ENCODE peak calls at places on chromosomes 5 and 9, in ten cellular contexts. G is NCI-H2107; A is activated CD4-positive, CD25-positive, alpha-beta regulatory T cell; O is retina; J is activated T-cell treated with anti-CD3 and anti-CD28 coated beads, Interleukin-2, amount 50 U/mL, for 48 hours; M is MV-4-11; X is activated T-helper 9 cell treated with anti-CD3 and anti-CD28 coated beads, Interleukin-2, amount 50 U/mL, for 16 hours; W is sigmoid colon; D is stimulated activated CD4-positive, alpha-beta T cell treated with anti-CD3 and anti-CD28 coated beads, Interleukin-2, amount 100 ng/mL, for 24 hours; T is K562. C is an unnamed sample.

GRCh38 chr5:117204926-117205869 is 630.6 kb upstream of the SEMA6A start:
- DNase-seq in G (no peak), A (no peak), O (no peak), J (no peak), M (no peak), X (no peak), W (no peak), D (no peak), T (no peak), C (no peak)

GRCh38 chr5:34484591-34485228 is 171.4 kb upstream of the RAI14 start:
- DNase-seq in G (no peak), A (no peak), O (peak), J (no peak), M (no peak), X (no peak), W (no peak), D (no peak), T (no peak), C (no peak)

GRCh38 chr5:31889131-31889561 is 250.2 kb downstream of the PDZD2 start:
- DNase-seq in G (peak), A (no peak), O (no peak), J (no peak), M (no peak), X (no peak), W (no peak), D (no peak), T (no peak), C (no peak)

GRCh38 chr5:170681013-170681433 is 102.5 kb upstream of the GABRP start:
- DNase-seq in G (no peak), A (no peak), O (peak), J (peak), M (peak), X (no peak), W (no peak), D (peak), T (no peak), C (peak)

GRCh38 chr5:55187370-55187769 is 14.4 kb upstream of the CDC20B start:
- DNase-seq in G (peak), A (no peak), O (no peak), J (no peak), M (no peak), X (no peak), W (no peak), D (no peak), T (no peak), C (peak)

GRCh38 chr5:671459-672328 is 21.5 kb downstream of the TPPP start:
- DNase-seq in G (peak), A (peak), O (peak), J (peak), M (peak), X (peak), W (peak), D (peak), T (peak), C (peak)

GRCh38 chr9:93573204-93573828 is 3.1 kb upstream of the PHF2 start:
- DNase-seq in G (no peak), A (no peak), O (no peak), J (no peak), M (no peak), X (no peak), W (no peak), D (no peak), T (no peak), C (no peak)

GRCh38 chr5:143398451-143399237 is 4.8 kb downstream of the NR3C1 start:
- DNase-seq in G (no peak), A (no peak), O (no peak), J (no peak), M (no peak), X (no peak), W (no peak), D (no peak), T (no peak), C (peak)

GRCh38 chr9:97441729-97442128 is 29.8 kb downstream of the TDRD7 start:
- DNase-seq in G (no peak), A (no peak), O (no peak), J (no peak), M (no peak), X (no peak), W (no peak), D (no peak), T (no peak), C (no peak)

GRCh38 chr5:14268236-14268701 is 125.1 kb downstream of the TRIO start:
- DNase-seq in G (no peak), A (no peak), O (no peak), J (no peak), M (no peak), X (no peak), W (no peak), D (no peak), T (peak), C (no peak)

GRCh38 chr9:77533678-77534077 is 114.4 kb downstream of the GNA14 start:
- DNase-seq in G (no peak), A (no peak), O (peak), J (no peak), M (no peak), X (no peak), W (no peak), D (no peak), T (no peak), C (no peak)

GRCh38 chr5:136198453-136198852 is 5.5 kb upstream of the SMIM32 start:
- DNase-seq in G (no peak), A (no peak), O (no peak), J (no peak), M (no peak), X (no peak), W (no peak), D (no peak), T (no peak), C (no peak)

GRCh38 chr5:68464424-68464823 is 248.9 kb downstream of the PIK3R1 start:
- DNase-seq in G (no peak), A (no peak), O (no peak), J (peak), M (peak), X (peak), W (no peak), D (peak), T (no peak), C (peak)

GRCh38 chr9:98345011-98345410 is 89.6 kb upstream of the TBC1D2 start:
- DNase-seq in G (no peak), A (no peak), O (no peak), J (no peak), M (no peak), X (no peak), W (no peak), D (no peak), T (no peak), C (no peak)

GRCh38 chr5:142551242-142552067 is 134.4 kb downstream of the FGF1 start:
- DNase-seq in G (peak), A (no peak), O (peak), J (no peak), M (no peak), X (no peak), W (peak), D (no peak), T (no peak), C (no peak)

GRCh38 chr9:105694320-105694847 is at the start of gene TMEM38B:
- DNase-seq in G (peak), A (peak), O (peak), J (peak), M (peak), X (peak), W (peak), D (peak), T (peak), C (peak)

GRCh38 chr5:107063511-107063910 is 607.2 kb downstream of the EFNA5 start:
- DNase-seq in G (no peak), A (no peak), O (no peak), J (no peak), M (no peak), X (no peak), W (no peak), D (no peak), T (no peak), C (no peak)

GRCh38 chr9:110626109-110626829 is 42.3 kb upstream of the MUSK start:
- DNase-seq in G (no peak), A (no peak), O (no peak), J (peak), M (peak), X (no peak), W (no peak), D (peak), T (no peak), C (no peak)

GRCh38 chr5:150497274-150497988 is 10.5 kb upstream of the NDST1 start:
- DNase-seq in G (peak), A (no peak), O (no peak), J (no peak), M (no peak), X (no peak), W (peak), D (no peak), T (no peak), C (no peak)

GRCh38 chr9:129597355-129598088 is 23.4 kb downstream of the C9orf50 start:
- DNase-seq in G (no peak), A (no peak), O (peak), J (peak), M (no peak), X (peak), W (peak), D (peak), T (no peak), C (no peak)

GRCh38 chr9:113978954-113979712 is 99.0 kb downstream of the AMBP start:
- DNase-seq in G (no peak), A (no peak), O (no peak), J (no peak), M (no peak), X (no peak), W (no peak), D (no peak), T (no peak), C (no peak)

GRCh38 chr5:65172486-65173129 is 309.1 kb downstream of the ADAMTS6 start:
- DNase-seq in G (no peak), A (no peak), O (no peak), J (peak), M (peak), X (peak), W (no peak), D (peak), T (no peak), C (no peak)

GRCh38 chr5:118980017-118980416 is 8.3 kb downstream of the DTWD2 start:
- DNase-seq in G (no peak), A (no peak), O (no peak), J (no peak), M (no peak), X (no peak), W (no peak), D (no peak), T (no peak), C (no peak)

GRCh38 chr5:151870820-151871219 is 53.8 kb downstream of the GLRA1 start:
- DNase-seq in G (no peak), A (no peak), O (no peak), J (no peak), M (peak), X (no peak), W (no peak), D (no peak), T (no peak), C (no peak)

GRCh38 chr9:72800326-72800994 is 152.4 kb downstream of the ALDH1A1 start:
- DNase-seq in G (no peak), A (no peak), O (no peak), J (no peak), M (no peak), X (no peak), W (no peak), D (no peak), T (no peak), C (no peak)

GRCh38 chr5:138107213-138107612 is 23.4 kb downstream of the WNT8A start:
- DNase-seq in G (no peak), A (no peak), O (no peak), J (no peak), M (no peak), X (no peak), W (no peak), D (no peak), T (no peak), C (no peak)

GRCh38 chr5:59831341-59831989 is 62.1 kb downstream of the PDE4D start:
- DNase-seq in G (no peak), A (no peak), O (no peak), J (no peak), M (no peak), X (no peak), W (no peak), D (no peak), T (no peak), C (no peak)

GRCh38 chr5:16456103-16456832 is 9.3 kb downstream of the ZNF622 start:
- DNase-seq in G (peak), A (no peak), O (peak), J (peak), M (peak), X (no peak), W (no peak), D (no peak), T (peak), C (peak)

C was measured in Kasumi-1.